ENCODE peak calls at places on chromosomes 5 and 9, in six cellular contexts. Z, P, A, V, F and W are unnamed samples. For H3K4me1, the result is how much of the 10 kb centered on the place peaks cover.

GRCh38 chr5:132751444-132751843 is 4.2 kb downstream of the CCNI2 start:
- DNase-seq in P (no peak), Z (no peak), F (no peak), A (no peak), V (peak), W (no peak)

GRCh38 chr9:121325387-121325786 is 44.7 kb downstream of the STOM start:
- DNase-seq in V (no peak), P (no peak), Z (no peak), F (no peak), A (no peak), W (no peak)

GRCh38 chr5:133147411-133147810 is 95.6 kb downstream of the HSPA4 start:
- DNase-seq in V (peak), Z (no peak), P (no peak), A (no peak), F (no peak), W (no peak)

GRCh38 chr5:134028496-134028895 is 23.7 kb upstream of the VDAC1 start:
- DNase-seq in F (no peak), Z (no peak), A (no peak), V (no peak), P (no peak), W (no peak)

GRCh38 chr5:39520232-39520572 is 95.4 kb upstream of the DAB2 start:
- DNase-seq in A (no peak), P (no peak), Z (no peak), V (no peak), F (no peak), W (no peak)

GRCh38 chr5:110865400-110866094 is 126.7 kb downstream of the SLC25A46 start:
- DNase-seq in Z (no peak), P (peak), F (no peak), A (no peak), V (no peak), W (peak)

GRCh38 chr9:18208166-18209059 is 265.5 kb upstream of the ADAMTSL1 start:
- DNase-seq in P (peak), A (peak), V (peak), Z (no peak), F (no peak), W (peak)

GRCh38 chr5:109483395-109483974 is 73.7 kb upstream of the PJA2 start:
- DNase-seq in P (no peak), Z (no peak), A (no peak), F (no peak), V (no peak), W (no peak)

GRCh38 chr5:73515232-73515631 is 17.0 kb downstream of the BTF3 start:
- DNase-seq in V (no peak), F (no peak), A (no peak), Z (no peak), P (no peak), W (no peak)

GRCh38 chr9:86614871-86615849 is 260.9 kb upstream of the TUT7 start:
- DNase-seq in F (no peak), A (no peak), V (peak), Z (no peak), P (peak), W (no peak)

GRCh38 chr5:157670662-157671591 is at the start of gene C5orf52:
- DNase-seq in F (no peak), V (no peak), Z (no peak), A (peak), P (peak), W (no peak)

GRCh38 chr5:26343801-26344310 is 694.5 kb downstream of the CDH9 start:
- DNase-seq in P (no peak), V (no peak), Z (no peak), F (no peak), A (no peak), W (no peak)

GRCh38 chr9:128141604-128142003 is 7.6 kb upstream of the LCN2 start:
- DNase-seq in P (no peak), V (no peak), A (no peak), Z (no peak), F (no peak), W (no peak)

GRCh38 chr9:33748633-33749304 is 46.6 kb upstream of the PRSS3 start:
- DNase-seq in P (no peak), Z (no peak), F (no peak), A (no peak), V (no peak), W (no peak)

GRCh38 chr9:33751536-33752129 is 43.7 kb upstream of the PRSS3 start:
- DNase-seq in A (no peak), Z (no peak), V (no peak), F (no peak), P (peak), W (no peak)

GRCh38 chr9:33752130-33752637 is 43.2 kb upstream of the PRSS3 start:
- DNase-seq in A (no peak), Z (no peak), V (no peak), F (no peak), P (no peak), W (no peak)

GRCh38 chr9:33750307-33750838 is 45.0 kb upstream of the PRSS3 start:
- DNase-seq in F (no peak), A (no peak), Z (no peak), V (no peak), P (peak), W (no peak)

DNA sequence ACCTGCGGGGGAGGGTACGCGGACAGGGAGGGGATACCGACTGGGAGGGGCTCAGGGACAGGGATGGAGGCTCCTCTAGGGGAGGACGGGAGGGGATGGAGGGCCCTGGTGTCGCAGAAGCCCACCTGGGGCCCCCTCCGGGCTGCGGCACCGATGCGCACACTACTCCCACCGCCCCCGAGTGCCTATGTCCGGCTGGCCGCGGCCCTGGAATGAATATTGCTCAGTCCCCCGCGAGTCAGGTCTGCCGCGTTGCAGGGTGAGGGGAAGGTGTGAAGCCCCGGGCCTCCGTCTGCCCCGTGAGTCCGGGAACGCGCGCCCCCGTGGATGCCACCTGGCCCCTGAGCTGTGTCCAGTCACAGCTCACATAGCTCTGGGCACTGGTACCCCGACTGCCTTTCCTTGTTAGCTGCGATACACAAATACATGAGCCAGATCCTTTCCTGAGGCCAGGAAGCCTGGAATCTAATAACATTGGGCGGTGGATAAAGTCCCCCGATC is 44.5 kb upstream of the PRSS3 start:
- DNase-seq in Z (no peak), P (no peak), V (no peak), F (no peak), A (no peak), W (no peak)
- H3K4me3 ChIP-seq in Z (no peak), P (peak), V (peak), F (peak), A (peak), W (no peak)

GRCh38 chr5:78492216-78492615 is 131.8 kb downstream of the SCAMP1 start:
- DNase-seq in A (no peak), V (no peak), P (no peak), F (no peak), Z (no peak), W (no peak)
- H3K4me1 ChIP-seq in A (under half), V (under half), P (under half), F (under half), Z (under half), W (under half)

DNA sequence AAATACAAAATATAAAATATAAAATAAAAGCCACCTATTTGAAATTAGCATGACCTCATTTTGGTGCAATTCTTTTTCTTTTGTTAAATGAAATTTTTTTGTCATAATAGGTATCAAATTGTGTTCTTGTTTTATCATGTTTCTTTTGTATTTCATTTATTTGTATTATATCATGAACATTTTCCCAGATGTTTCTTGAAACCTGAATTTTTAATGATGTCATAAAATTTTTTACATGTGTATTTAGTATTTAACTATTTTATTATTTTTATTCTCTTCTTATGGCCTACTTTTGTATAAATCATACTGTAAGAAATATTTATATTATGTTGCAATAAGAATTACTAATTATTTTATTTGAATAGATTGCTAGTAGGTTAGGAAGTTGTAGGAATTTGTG is 361.7 kb downstream of the TMEM161B start:
- DNase-seq in F (no peak), P (no peak), Z (no peak), A (no peak), V (no peak), W (no peak)
- H3K4me3 ChIP-seq in F (no peak), P (no peak), Z (no peak), A (no peak), V (no peak), W (no peak)

GRCh38 chr9:133926165-133926856 is 65.8 kb downstream of the VAV2 start:
- DNase-seq in A (no peak), Z (no peak), F (no peak), P (no peak), V (no peak), W (no peak)
- H3K4me1 ChIP-seq in A (under half), Z (under half), F (under half), P (under half), V (under half), W (under half)

GRCh38 chr9:129209109-129209508 is 31.0 kb upstream of the IER5L start:
- DNase-seq in P (no peak), V (no peak), Z (no peak), F (no peak), A (no peak), W (no peak)
- H3K4me3 ChIP-seq in P (no peak), V (no peak), Z (no peak), F (no peak), A (no peak), W (no peak)